ENCODE peak calls at places on chromosomes 16 and 17, in six cellular contexts. H is sigmoid colon, B is stomach, K is CMK, S is tibial artery, D is SK-MEL-5. J is an unnamed sample.

GRCh38 chr17:33120103-33120502 is 128.5 kb downstream of the SPACA3 start:
- DNase-seq in H (no peak), B (no peak), K (no peak), S (no peak), D (no peak), J (no peak)

GRCh38 chr16:10923650-10924214 is 18.5 kb downstream of the DEXI start:
- DNase-seq in H (peak), B (peak), K (no peak), S (peak), D (no peak), J (no peak)

GRCh38 chr16:15690296-15690695 is 40.3 kb downstream of the NDE1 start:
- DNase-seq in H (no peak), B (no peak), K (no peak), S (no peak), D (no peak), J (no peak)

GRCh38 chr16:56800355-56800754 is 64.7 kb upstream of the SLC12A3 start:
- DNase-seq in H (no peak), B (no peak), K (no peak), S (no peak), D (no peak), J (no peak)

GRCh38 chr17:82754297-82755208 is 2.7 kb downstream of the TBCD start:
- DNase-seq in H (no peak), B (no peak), K (no peak), S (no peak), D (peak), J (no peak)

GRCh38 chr16:81455006-81455405 is 10.4 kb downstream of the CMIP start:
- DNase-seq in H (no peak), B (no peak), K (no peak), S (no peak), D (no peak), J (no peak)

GRCh38 chr17:7626307-7626706 is 1.3 kb downstream of the SAT2 start:
- DNase-seq in H (peak), B (no peak), K (no peak), S (peak), D (no peak), J (no peak)

GRCh38 chr17:40707720-40708119 is 4.2 kb upstream of the KRT24 start:
- DNase-seq in H (peak), B (no peak), K (no peak), S (peak), D (no peak), J (no peak)

GRCh38 chr17:1645207-1646171 is at the start of gene SCARF1:
- DNase-seq in H (peak), B (no peak), K (no peak), S (peak), D (no peak), J (no peak)

GRCh38 chr16:9114842-9115241 is 23.4 kb downstream of the HAPSTR1 start:
- DNase-seq in H (no peak), B (no peak), K (no peak), S (no peak), D (no peak), J (no peak)

GRCh38 chr16:4327386-4327781 is 11.5 kb downstream of the GLIS2 start:
- DNase-seq in H (peak), B (no peak), K (no peak), S (no peak), D (no peak), J (no peak)

GRCh38 chr17:1147664-1148063 is 32.1 kb downstream of the ABR start:
- DNase-seq in H (no peak), B (peak), K (no peak), S (no peak), D (peak), J (no peak)

GRCh38 chr16:31223044-31223443 is 6.1 kb upstream of the PYDC1 start:
- DNase-seq in H (no peak), B (no peak), K (no peak), S (no peak), D (no peak), J (no peak)

GRCh38 chr17:50076221-50076590 is 18.9 kb upstream of the PDK2 start:
- DNase-seq in H (no peak), B (no peak), K (no peak), S (no peak), D (no peak), J (no peak)

GRCh38 chr17:45155029-45155428 is 6.6 kb upstream of the HEXIM2 start:
- DNase-seq in H (no peak), B (no peak), K (no peak), S (no peak), D (no peak), J (no peak)

GRCh38 chr16:87321336-87322107 is 4.3 kb upstream of the C16orf95 start:
- DNase-seq in H (no peak), B (no peak), K (no peak), S (no peak), D (no peak), J (no peak)

GRCh38 chr17:35735036-35735805 is 3.8 kb downstream of the RASL10B start:
- DNase-seq in H (no peak), B (no peak), K (no peak), S (no peak), D (no peak), J (no peak)

GRCh38 chr16:73504591-73504990 is 456.7 kb upstream of the ZFHX3 start:
- DNase-seq in H (no peak), B (no peak), K (no peak), S (no peak), D (no peak), J (no peak)

GRCh38 chr16:285146-286055 is 2.4 kb downstream of the PDIA2 start:
- DNase-seq in H (no peak), B (no peak), K (no peak), S (no peak), D (no peak), J (no peak)

GRCh38 chr17:28896884-28897768 is at the start of gene FLOT2:
- DNase-seq in H (peak), B (peak), K (no peak), S (peak), D (peak), J (peak)

GRCh38 chr17:13491916-13492315 is 109.8 kb downstream of the HS3ST3A1 start:
- DNase-seq in H (no peak), B (no peak), K (no peak), S (no peak), D (no peak), J (no peak)

GRCh38 chr16:84453061-84453752 is 51.3 kb downstream of the MEAK7 start:
- DNase-seq in H (peak), B (no peak), K (no peak), S (no peak), D (no peak), J (no peak)

GRCh38 chr16:55941552-55941951 is 66.4 kb upstream of the CES5A start:
- DNase-seq in H (no peak), B (no peak), K (no peak), S (no peak), D (no peak), J (no peak)

GRCh38 chr17:55735784-55736405 is 13.2 kb upstream of the TMEM100 start:
- DNase-seq in H (peak), B (no peak), K (no peak), S (peak), D (peak), J (no peak)

GRCh38 chr16:27127293-27127692 is 60.6 kb downstream of the C16orf82 start:
- DNase-seq in H (no peak), B (no peak), K (no peak), S (no peak), D (no peak), J (no peak)

GRCh38 chr17:5050281-5050680 is 15.1 kb upstream of the SLC52A1 start:
- DNase-seq in H (no peak), B (no peak), K (no peak), S (no peak), D (no peak), J (no peak)

GRCh38 chr16:70474320-70475053 is 20.1 kb downstream of the FCSK start:
- DNase-seq in H (no peak), B (no peak), K (no peak), S (no peak), D (no peak), J (no peak)

GRCh38 chr17:75077490-75078096 is 10.2 kb upstream of the SLC16A5 start:
- DNase-seq in H (peak), B (peak), K (peak), S (peak), D (no peak), J (no peak)

GRCh38 chr17:61379457-61380216 is 20.0 kb upstream of the TBX2 start:
- DNase-seq in H (no peak), B (no peak), K (no peak), S (peak), D (no peak), J (no peak)

GRCh38 chr16:1713933-1714332 is 7.9 kb downstream of the MAPK8IP3 start:
- DNase-seq in H (no peak), B (no peak), K (no peak), S (no peak), D (no peak), J (no peak)

GRCh38 chr17:1273492-1274242 is 3.4 kb downstream of the BHLHA9 start:
- DNase-seq in H (no peak), B (no peak), K (no peak), S (no peak), D (no peak), J (no peak)

GRCh38 chr16:87608400-87608985 is 6.2 kb downstream of the JPH3 start:
- DNase-seq in H (no peak), B (peak), K (peak), S (peak), D (peak), J (no peak)

GRCh38 chr17:29124135-29124930 is 55.9 kb downstream of the MYO18A start:
- DNase-seq in H (no peak), B (peak), K (no peak), S (no peak), D (peak), J (no peak)

GRCh38 chr17:72516772-72517399 is 396.1 kb downstream of the SOX9 start:
- DNase-seq in H (no peak), B (no peak), K (no peak), S (no peak), D (no peak), J (no peak)

GRCh38 chr17:49224198-49224996 is 6.2 kb downstream of the PHOSPHO1 start:
- DNase-seq in H (no peak), B (peak), K (no peak), S (no peak), D (no peak), J (peak)

GRCh38 chr17:4204190-4204589 is 59.6 kb downstream of the ANKFY1 start:
- DNase-seq in H (no peak), B (no peak), K (no peak), S (no peak), D (no peak), J (no peak)

GRCh38 chr16:78252757-78253156 is 153.3 kb downstream of the WWOX start:
- DNase-seq in H (no peak), B (no peak), K (no peak), S (no peak), D (no peak), J (no peak)